ENCODE peak calls at places on chromosomes 5 and 9, in five cellular contexts. G is transverse colon, N is HCT116, O is prostate gland, I is GM12891. R is an unnamed sample.

GRCh38 chr9:134593286-134593685 is 48.3 kb upstream of the COL5A1 start:
- DNase-seq in G (no peak), O (no peak), N (no peak), I (no peak), R (no peak)

GRCh38 chr5:112419596-112420110 is 576 bp upstream of the EPB41L4A start:
- DNase-seq in O (peak), N (peak), G (peak), I (peak), R (peak)

GRCh38 chr9:27335088-27335487 is 38.1 kb upstream of the EQTN start:
- DNase-seq in O (no peak), G (no peak), I (no peak), N (no peak), R (no peak)

GRCh38 chr5:115947260-115947659 is 15.0 kb upstream of the LVRN start:
- DNase-seq in N (no peak), I (no peak), G (no peak), O (no peak), R (no peak)

GRCh38 chr5:159316519-159317383 is 13.5 kb downstream of the IL12B start:
- DNase-seq in O (peak), N (no peak), G (peak), I (no peak), R (no peak)

GRCh38 chr5:107067391-107067790 is 603.3 kb downstream of the EFNA5 start:
- DNase-seq in G (no peak), N (no peak), O (no peak), I (no peak), R (no peak)

GRCh38 chr5:118529361-118530154 is 458.8 kb downstream of the DTWD2 start:
- DNase-seq in G (no peak), N (no peak), I (no peak), O (no peak), R (no peak)

GRCh38 chr9:16868706-16869105 is 1.8 kb downstream of the BNC2 start:
- DNase-seq in G (no peak), I (no peak), O (no peak), N (no peak), R (no peak)

GRCh38 chr5:175254155-175254554 is 189.8 kb downstream of the DRD1 start:
- DNase-seq in G (no peak), N (no peak), I (no peak), O (peak), R (no peak)

GRCh38 chr5:78751872-78752271 is 103.3 kb upstream of the LHFPL2 start:
- DNase-seq in G (no peak), I (no peak), N (no peak), O (no peak), R (no peak)

GRCh38 chr5:178576591-178577351 is 13.4 kb downstream of the COL23A1 start:
- DNase-seq in N (no peak), G (no peak), I (no peak), O (no peak), R (no peak)

GRCh38 chr5:9894571-9895304 is 264.6 kb upstream of the TAS2R1 start:
- DNase-seq in I (no peak), O (no peak), N (no peak), G (no peak), R (no peak)

GRCh38 chr9:130906727-130907416 is 10.3 kb upstream of the QRFP start:
- DNase-seq in I (no peak), G (no peak), O (no peak), N (no peak), R (no peak)

GRCh38 chr5:6712136-6712581 is 1.1 kb upstream of the TENT4A start:
- DNase-seq in G (peak), N (no peak), O (peak), I (no peak), R (no peak)

GRCh38 chr5:65137631-65138030 is 344.1 kb downstream of the ADAMTS6 start:
- DNase-seq in N (no peak), I (no peak), O (no peak), G (peak), R (no peak)

GRCh38 chr5:81708889-81709288 is 42.0 kb downstream of the SSBP2 start:
- DNase-seq in I (no peak), G (no peak), O (no peak), N (no peak), R (no peak)

GRCh38 chr9:75615284-75615683 is 275.2 kb upstream of the PCSK5 start:
- DNase-seq in I (no peak), O (no peak), N (no peak), G (no peak), R (no peak)

GRCh38 chr5:149172261-149172660 is 31.0 kb downstream of the ABLIM3 start:
- DNase-seq in I (no peak), G (no peak), N (no peak), O (no peak), R (no peak)

GRCh38 chr9:94173632-94174031 is 85.5 kb upstream of the ZNF169 start:
- DNase-seq in G (no peak), O (no peak), I (no peak), N (no peak), R (no peak)

GRCh38 chr5:111681791-111682190 is 75.2 kb downstream of the NREP start:
- DNase-seq in G (no peak), N (no peak), O (no peak), I (no peak), R (no peak)

GRCh38 chr5:158874814-158875213 is 224.9 kb downstream of the EBF1 start:
- DNase-seq in G (no peak), I (no peak), N (no peak), O (no peak), R (no peak)

GRCh38 chr5:178625679-178626483 is 969 bp downstream of the CLK4 start:
- DNase-seq in G (no peak), N (no peak), O (no peak), I (no peak), R (no peak)

GRCh38 chr5:89187883-89188465 is 305.0 kb upstream of the MEF2C start:
- DNase-seq in I (no peak), N (no peak), G (no peak), O (no peak), R (no peak)

GRCh38 chr9:35102465-35102768 is 514 bp downstream of the STOML2 start:
- DNase-seq in O (no peak), I (no peak), N (no peak), G (peak), R (no peak)

GRCh38 chr5:157148734-157149615 is 6.3 kb upstream of the MED7 start:
- DNase-seq in O (peak), G (peak), N (peak), I (peak), R (no peak)

GRCh38 chr5:155076379-155076778 is 62.8 kb downstream of the KIF4B start:
- DNase-seq in O (no peak), N (no peak), G (no peak), I (no peak), R (no peak)

GRCh38 chr5:167906209-167906853 is 385.1 kb upstream of the WWC1 start:
- DNase-seq in O (no peak), G (no peak), N (no peak), I (no peak), R (no peak)

GRCh38 chr5:149288437-149288836 is 16.8 kb downstream of the AFAP1L1 start:
- DNase-seq in O (no peak), I (no peak), N (no peak), G (no peak), R (no peak)

GRCh38 chr9:18682907-18683306 is 209.0 kb downstream of the ADAMTSL1 start:
- DNase-seq in I (no peak), G (peak), N (no peak), O (no peak), R (no peak)

GRCh38 chr9:31908158-31908890 is 476.1 kb upstream of the ACO1 start:
- DNase-seq in I (no peak), O (no peak), N (peak), G (no peak), R (no peak)

GRCh38 chr5:159061186-159061796 is 38.4 kb downstream of the EBF1 start:
- DNase-seq in O (no peak), N (no peak), G (no peak), I (no peak), R (no peak)

GRCh38 chr9:80926611-80927010 is 762.7 kb downstream of the TLE1 start:
- DNase-seq in N (no peak), I (no peak), O (no peak), G (no peak), R (no peak)

GRCh38 chr5:39892708-39893107 is 467.9 kb upstream of the DAB2 start:
- DNase-seq in I (no peak), N (no peak), G (no peak), O (no peak), R (no peak)

GRCh38 chr9:7089391-7089790 is 331.6 kb downstream of the KDM4C start:
- DNase-seq in G (no peak), I (no peak), N (no peak), O (no peak), R (no peak)

GRCh38 chr5:150457562-150458240 is 8.2 kb upstream of the RPS14 start:
- DNase-seq in G (no peak), O (no peak), N (no peak), I (no peak), R (no peak)

GRCh38 chr5:150461231-150461630 is 11.7 kb upstream of the RPS14 start:
- DNase-seq in N (no peak), O (no peak), I (peak), G (peak), R (peak)

GRCh38 chr5:150457112-150457511 is 7.6 kb upstream of the RPS14 start:
- DNase-seq in O (no peak), G (no peak), N (no peak), I (no peak), R (no peak)

GRCh38 chr5:150460781-150461180 is 11.2 kb upstream of the RPS14 start:
- DNase-seq in O (no peak), I (no peak), N (no peak), G (no peak), R (no peak)

GRCh38 chr5:150458819-150459557 is 9.4 kb upstream of the RPS14 start:
- DNase-seq in N (no peak), G (peak), O (peak), I (peak), R (peak)
- TF ChIP-seq POLR2AphosphoS5 in N (no peak), G (no peak), O (peak), I (no peak), R (no peak)

DNA sequence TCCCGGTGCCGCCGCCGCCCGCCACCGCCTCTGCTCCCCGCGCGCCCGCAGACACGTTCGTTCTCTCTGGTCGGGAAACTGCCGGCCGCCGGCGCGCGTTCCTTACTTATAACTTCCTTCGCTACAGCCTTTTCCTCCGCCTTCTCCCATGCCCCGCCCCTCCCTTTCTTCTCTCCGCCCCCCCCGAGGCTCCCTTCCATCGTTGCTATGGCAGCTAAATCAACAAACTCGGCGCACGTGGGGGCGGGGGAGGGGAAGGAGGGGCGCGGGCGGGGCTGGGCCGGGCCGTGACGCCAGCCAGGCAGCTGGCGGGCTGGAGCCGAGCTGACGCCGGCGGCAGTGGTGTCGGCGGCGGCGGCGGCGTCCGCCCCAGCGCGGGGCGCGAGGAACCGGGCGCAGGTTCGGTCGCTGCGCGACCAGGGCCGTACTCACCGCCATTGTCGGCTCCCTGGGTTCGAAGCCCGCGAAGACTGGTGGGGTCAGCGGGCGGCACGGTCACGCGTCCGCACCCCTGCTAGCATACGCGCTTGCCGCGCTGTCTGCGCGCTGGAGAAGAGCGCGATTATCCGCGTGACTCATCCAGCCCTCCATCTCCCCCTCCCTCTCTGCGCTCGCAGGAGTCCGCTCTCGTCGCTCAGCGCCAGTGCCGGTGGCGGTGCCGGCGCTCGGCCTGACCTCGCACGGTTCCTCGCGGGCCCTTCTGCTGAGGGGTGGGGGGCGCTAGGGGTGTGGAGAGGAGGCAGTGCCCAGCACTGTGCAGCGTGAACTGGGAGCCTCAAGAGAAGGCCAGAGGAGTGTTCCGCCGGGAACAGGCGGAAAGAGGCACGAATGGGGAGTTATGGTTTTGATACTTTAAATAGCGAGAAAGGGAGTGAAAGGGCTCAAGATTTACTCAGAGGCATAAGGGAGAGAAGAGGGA is at the start of gene KLF4:
- DNase-seq in I (peak), N (peak), O (peak), G (peak), R (peak)
- TF ChIP-seq POLR2A in I (no peak), N (peak), O (peak), G (peak), R (no peak)

GRCh38 chr5:52799983-52800393 is 12.3 kb downstream of the ITGA1 start:
- DNase-seq in N (peak), G (peak), I (peak), O (peak), R (peak)
- TF ChIP-seq POLR2AphosphoS5 in N (peak), G (peak), I (peak), O (peak), R (peak)

GRCh38 chr9:124415102-124415851 is at the start of gene PSMB7:
- DNase-seq in O (peak), G (peak), I (peak), N (peak), R (peak)
- TF ChIP-seq POLR2A in O (no peak), G (peak), I (peak), N (no peak), R (peak)

DNA sequence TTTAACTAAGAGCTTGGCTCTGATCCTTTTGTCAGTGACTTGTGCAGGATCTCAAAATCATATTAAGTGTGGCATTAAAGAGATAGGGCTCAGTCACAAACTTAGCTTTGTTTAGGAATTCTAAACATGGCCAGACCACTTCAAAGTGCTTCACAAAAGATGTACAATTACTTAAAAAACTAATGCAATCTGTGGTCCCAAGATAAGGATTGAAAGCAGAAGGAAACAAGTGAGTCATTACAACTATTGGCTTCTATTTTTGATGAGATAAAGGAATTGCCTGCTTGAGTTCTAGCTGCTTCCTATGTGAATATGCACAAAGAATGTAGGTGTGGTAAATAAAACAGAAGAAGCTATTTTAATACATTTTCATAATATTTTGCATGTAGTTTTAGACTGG is 44.9 kb upstream of the SLC12A2 start:
- DNase-seq in G (no peak), O (no peak), N (peak), I (no peak), R (no peak)
- TF ChIP-seq POLR2AphosphoS5 in G (no peak), O (no peak), N (peak), I (no peak), R (no peak)

GRCh38 chr5:139285651-139286392 is 7.7 kb upstream of the MATR3 start:
- DNase-seq in N (no peak), I (no peak), O (no peak), G (no peak), R (no peak)

GRCh38 chr5:139283252-139284166 is 10.0 kb upstream of the MATR3 start:
- DNase-seq in I (no peak), N (no peak), G (no peak), O (no peak), R (no peak)

GRCh38 chr5:139287890-139288635 is 5.5 kb upstream of the MATR3 start:
- DNase-seq in I (no peak), G (no peak), N (no peak), O (no peak), R (no peak)

GRCh38 chr5:139282195-139282557 is 11.4 kb upstream of the MATR3 start:
- DNase-seq in G (no peak), N (no peak), I (no peak), O (no peak), R (no peak)

GRCh38 chr5:139284295-139284694 is 9.2 kb upstream of the MATR3 start:
- DNase-seq in O (no peak), G (no peak), N (no peak), I (no peak), R (no peak)
- TF ChIP-seq POLR2A in O (no peak), G (no peak), N (no peak), I (no peak), R (no peak)

DNA sequence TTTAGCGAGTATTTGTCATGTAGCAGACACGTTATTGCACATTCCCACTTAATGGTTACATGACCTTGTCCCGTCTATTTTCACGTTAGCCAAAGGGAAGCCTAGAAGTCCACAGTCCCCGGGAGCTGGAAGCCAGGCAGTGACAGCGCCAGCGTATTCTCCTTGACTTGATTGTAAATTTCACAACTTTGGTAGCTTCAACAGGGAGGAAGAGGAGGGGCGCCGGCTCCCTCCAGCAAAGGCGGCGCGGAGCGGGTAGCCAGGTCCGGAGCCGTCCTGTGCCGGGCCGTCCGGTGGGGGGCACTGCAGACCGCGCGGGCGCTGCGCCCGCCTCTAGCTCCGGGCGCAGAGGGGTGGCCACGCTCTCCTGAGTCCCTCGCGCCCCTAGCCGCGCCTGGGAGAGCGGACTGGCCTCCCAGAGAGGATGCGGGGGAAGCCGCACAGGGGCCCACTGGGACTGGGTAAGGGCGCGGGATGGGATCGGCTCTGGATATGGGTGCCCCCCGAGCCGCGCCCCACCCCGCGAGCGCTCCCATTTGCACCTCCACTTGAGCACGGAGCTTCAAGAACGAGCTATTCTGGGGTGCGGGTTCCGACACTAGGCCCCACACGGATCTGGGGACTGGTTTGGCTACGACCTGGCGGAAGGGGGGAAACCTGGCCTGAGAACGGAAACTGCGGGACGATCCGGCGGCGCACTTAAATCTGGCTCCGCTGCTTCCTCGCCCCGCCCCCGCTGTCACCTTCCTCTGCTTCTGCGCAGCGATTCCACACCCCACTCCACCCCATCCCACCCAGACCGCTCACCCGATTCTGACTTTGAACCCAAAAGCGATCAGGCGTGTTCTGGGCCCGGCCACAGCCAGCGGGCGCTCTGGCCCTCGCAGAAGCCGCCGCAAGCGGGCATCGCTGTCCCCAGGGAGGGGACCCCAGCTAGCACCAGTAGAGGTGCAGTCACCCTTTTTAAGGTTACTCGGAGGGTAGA is 23.8 kb downstream of the KLF4 start:
- DNase-seq in G (peak), O (peak), I (peak), N (no peak), R (peak)
- TF ChIP-seq POLR2AphosphoS5 in G (no peak), O (peak), I (no peak), N (no peak), R (no peak)

GRCh38 chr9:99906403-99907207 is at the start of gene STX17:
- DNase-seq in O (peak), N (peak), G (peak), I (peak), R (peak)
- TF ChIP-seq POLR2A in O (peak), N (peak), G (peak), I (peak), R (peak)